ENCODE peak calls at places on chromosomes 5 and 9, in six cellular contexts. One of them, this sample, is unnamed.

GRCh38 chr9:130985606-130986162 is 23.3 kb upstream of the LAMC3 start:
- DNase-seq in upper lobe of left lung: no peak
- DNase-seq in HCT116: no peak
- DNase-seq in transverse colon: no peak
- DNase-seq in vagina: no peak
- DNase-seq in K562: no peak
- DNase-seq in this sample: no peak

GRCh38 chr9:133371261-133371711 is 4.6 kb downstream of the SURF4 start:
- DNase-seq in transverse colon: no peak
- DNase-seq in vagina: no peak
- DNase-seq in upper lobe of left lung: no peak
- DNase-seq in K562: peak
- DNase-seq in HCT116: no peak
- DNase-seq in this sample: no peak

GRCh38 chr9:27865031-27865438 is 291.8 kb upstream of the C9orf72 start:
- DNase-seq in upper lobe of left lung: no peak
- DNase-seq in HCT116: no peak
- DNase-seq in K562: no peak
- DNase-seq in vagina: no peak
- DNase-seq in transverse colon: no peak
- DNase-seq in this sample: no peak

GRCh38 chr5:81638471-81638870 is 112.4 kb downstream of the SSBP2 start:
- DNase-seq in HCT116: no peak
- DNase-seq in upper lobe of left lung: no peak
- DNase-seq in vagina: no peak
- DNase-seq in transverse colon: no peak
- DNase-seq in K562: no peak
- DNase-seq in this sample: no peak

GRCh38 chr5:32157078-32157477 is 17.0 kb downstream of the GOLPH3 start:
- DNase-seq in HCT116: no peak
- DNase-seq in upper lobe of left lung: no peak
- DNase-seq in vagina: no peak
- DNase-seq in transverse colon: no peak
- DNase-seq in K562: no peak
- DNase-seq in this sample: no peak

GRCh38 chr9:100426532-100427365 is at the start of gene MSANTD3:
- DNase-seq in transverse colon: peak
- DNase-seq in upper lobe of left lung: peak
- DNase-seq in HCT116: peak
- DNase-seq in K562: peak
- DNase-seq in vagina: no peak
- DNase-seq in this sample: peak

GRCh38 chr9:95389373-95389772 is 71.9 kb upstream of the FANCC start:
- DNase-seq in vagina: no peak
- DNase-seq in upper lobe of left lung: no peak
- DNase-seq in transverse colon: no peak
- DNase-seq in K562: no peak
- DNase-seq in HCT116: no peak
- DNase-seq in this sample: no peak

GRCh38 chr5:127398508-127398907 is 107.9 kb downstream of the MEGF10 start:
- DNase-seq in vagina: no peak
- DNase-seq in HCT116: no peak
- DNase-seq in K562: no peak
- DNase-seq in transverse colon: no peak
- DNase-seq in upper lobe of left lung: no peak
- DNase-seq in this sample: no peak

GRCh38 chr9:137499416-137499815 is 40.3 kb upstream of the NSMF start:
- DNase-seq in upper lobe of left lung: peak
- DNase-seq in HCT116: no peak
- DNase-seq in transverse colon: no peak
- DNase-seq in K562: no peak
- DNase-seq in vagina: no peak
- DNase-seq in this sample: no peak

GRCh38 chr5:147081256-147081872 is 153.5 kb upstream of the STK32A start:
- DNase-seq in upper lobe of left lung: no peak
- DNase-seq in transverse colon: no peak
- DNase-seq in vagina: no peak
- DNase-seq in HCT116: no peak
- DNase-seq in K562: no peak
- DNase-seq in this sample: no peak

GRCh38 chr5:145787507-145787906 is 47.6 kb downstream of the PRELID2 start:
- DNase-seq in K562: no peak
- DNase-seq in HCT116: no peak
- DNase-seq in transverse colon: no peak
- DNase-seq in upper lobe of left lung: no peak
- DNase-seq in vagina: no peak
- DNase-seq in this sample: no peak

GRCh38 chr9:127779136-127779981 is 893 bp upstream of the SH2D3C start:
- DNase-seq in upper lobe of left lung: no peak
- DNase-seq in K562: no peak
- DNase-seq in transverse colon: peak
- DNase-seq in HCT116: no peak
- DNase-seq in vagina: no peak
- DNase-seq in this sample: no peak

GRCh38 chr9:27333241-27334052 is 36.5 kb upstream of the EQTN start:
- DNase-seq in upper lobe of left lung: no peak
- DNase-seq in HCT116: peak
- DNase-seq in K562: peak
- DNase-seq in vagina: no peak
- DNase-seq in transverse colon: peak
- DNase-seq in this sample: peak

GRCh38 chr5:143106175-143106574 is 297.3 kb downstream of the NR3C1 start:
- DNase-seq in HCT116: no peak
- DNase-seq in K562: no peak
- DNase-seq in upper lobe of left lung: no peak
- DNase-seq in vagina: no peak
- DNase-seq in transverse colon: no peak
- DNase-seq in this sample: no peak

GRCh38 chr5:65796269-65796668 is 74.3 kb downstream of the NLN start:
- DNase-seq in K562: no peak
- DNase-seq in transverse colon: no peak
- DNase-seq in upper lobe of left lung: no peak
- DNase-seq in HCT116: no peak
- DNase-seq in vagina: no peak
- DNase-seq in this sample: no peak

GRCh38 chr5:74367931-74368330 is 272.6 kb downstream of the ENC1 start:
- DNase-seq in upper lobe of left lung: no peak
- DNase-seq in vagina: peak
- DNase-seq in transverse colon: no peak
- DNase-seq in HCT116: no peak
- DNase-seq in K562: no peak
- DNase-seq in this sample: no peak

GRCh38 chr9:76835571-76836283 is 70.2 kb downstream of the PRUNE2 start:
- DNase-seq in transverse colon: no peak
- DNase-seq in HCT116: no peak
- DNase-seq in vagina: no peak
- DNase-seq in upper lobe of left lung: no peak
- DNase-seq in K562: no peak
- DNase-seq in this sample: no peak

GRCh38 chr5:43643750-43644149 is 40.8 kb downstream of the NNT start:
- DNase-seq in vagina: no peak
- DNase-seq in upper lobe of left lung: no peak
- DNase-seq in HCT116: no peak
- DNase-seq in transverse colon: no peak
- DNase-seq in K562: no peak
- DNase-seq in this sample: no peak

GRCh38 chr5:36492998-36493655 is 113.3 kb upstream of the SLC1A3 start:
- DNase-seq in K562: no peak
- DNase-seq in vagina: no peak
- DNase-seq in transverse colon: no peak
- DNase-seq in HCT116: peak
- DNase-seq in upper lobe of left lung: no peak
- DNase-seq in this sample: no peak

GRCh38 chr5:94433393-94434149 is 184.8 kb downstream of the KIAA0825 start:
- DNase-seq in HCT116: peak
- DNase-seq in vagina: no peak
- DNase-seq in upper lobe of left lung: no peak
- DNase-seq in transverse colon: no peak
- DNase-seq in K562: no peak
- DNase-seq in this sample: peak

GRCh38 chr9:93058357-93059096 is at the start of gene SUSD3:
- DNase-seq in HCT116: peak
- DNase-seq in transverse colon: peak
- DNase-seq in K562: peak
- DNase-seq in vagina: no peak
- DNase-seq in upper lobe of left lung: peak
- DNase-seq in this sample: peak

GRCh38 chr5:149818116-149818515 is 88.0 kb downstream of the PPARGC1B start:
- DNase-seq in upper lobe of left lung: no peak
- DNase-seq in K562: no peak
- DNase-seq in transverse colon: no peak
- DNase-seq in vagina: no peak
- DNase-seq in HCT116: no peak
- DNase-seq in this sample: no peak

GRCh38 chr5:149782900-149783586 is 52.9 kb downstream of the PPARGC1B start:
- DNase-seq in vagina: no peak
- DNase-seq in K562: no peak
- DNase-seq in transverse colon: no peak
- DNase-seq in upper lobe of left lung: no peak
- DNase-seq in HCT116: no peak
- DNase-seq in this sample: no peak

GRCh38 chr5:124908603-124909451 is 162.4 kb upstream of the ZNF608 start:
- DNase-seq in upper lobe of left lung: no peak
- DNase-seq in K562: no peak
- DNase-seq in transverse colon: no peak
- DNase-seq in vagina: no peak
- DNase-seq in HCT116: no peak
- DNase-seq in this sample: no peak
- TF ChIP-seq POLR2AphosphoS5 in upper lobe of left lung: no peak
- TF ChIP-seq POLR2AphosphoS5 in K562: no peak
- TF ChIP-seq POLR2AphosphoS5 in transverse colon: peak
- TF ChIP-seq POLR2AphosphoS5 in vagina: no peak
- TF ChIP-seq POLR2AphosphoS5 in HCT116: no peak
- TF ChIP-seq POLR2AphosphoS5 in this sample: no peak

DNA sequence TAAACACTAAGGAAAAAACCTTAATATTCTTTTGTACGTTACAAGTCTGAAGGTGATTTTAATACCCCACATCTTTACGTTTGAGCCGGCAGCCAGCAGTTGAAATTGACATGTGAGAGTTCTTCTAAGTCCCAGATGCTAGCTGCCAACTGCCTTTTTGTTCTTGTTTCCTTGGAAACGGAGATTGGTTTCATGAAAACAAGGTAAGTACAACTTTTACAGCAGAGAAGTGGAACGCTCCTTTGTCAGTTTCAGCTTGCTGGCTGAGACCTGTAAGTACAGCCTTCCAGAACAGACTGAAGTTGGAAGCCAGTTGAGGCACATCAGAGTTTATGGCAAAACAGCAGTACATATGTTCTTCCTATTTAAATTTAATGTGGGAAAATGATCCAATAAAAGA is 1018.4 kb upstream of the ARRDC3 start:
- DNase-seq in HCT116: no peak
- DNase-seq in transverse colon: no peak
- DNase-seq in K562: no peak
- DNase-seq in upper lobe of left lung: no peak
- DNase-seq in vagina: no peak
- DNase-seq in this sample: no peak
- TF ChIP-seq CTCF in HCT116: no peak
- TF ChIP-seq CTCF in transverse colon: no peak
- TF ChIP-seq CTCF in K562: no peak
- TF ChIP-seq CTCF in upper lobe of left lung: no peak
- TF ChIP-seq CTCF in vagina: no peak
- TF ChIP-seq CTCF in this sample: no peak

DNA sequence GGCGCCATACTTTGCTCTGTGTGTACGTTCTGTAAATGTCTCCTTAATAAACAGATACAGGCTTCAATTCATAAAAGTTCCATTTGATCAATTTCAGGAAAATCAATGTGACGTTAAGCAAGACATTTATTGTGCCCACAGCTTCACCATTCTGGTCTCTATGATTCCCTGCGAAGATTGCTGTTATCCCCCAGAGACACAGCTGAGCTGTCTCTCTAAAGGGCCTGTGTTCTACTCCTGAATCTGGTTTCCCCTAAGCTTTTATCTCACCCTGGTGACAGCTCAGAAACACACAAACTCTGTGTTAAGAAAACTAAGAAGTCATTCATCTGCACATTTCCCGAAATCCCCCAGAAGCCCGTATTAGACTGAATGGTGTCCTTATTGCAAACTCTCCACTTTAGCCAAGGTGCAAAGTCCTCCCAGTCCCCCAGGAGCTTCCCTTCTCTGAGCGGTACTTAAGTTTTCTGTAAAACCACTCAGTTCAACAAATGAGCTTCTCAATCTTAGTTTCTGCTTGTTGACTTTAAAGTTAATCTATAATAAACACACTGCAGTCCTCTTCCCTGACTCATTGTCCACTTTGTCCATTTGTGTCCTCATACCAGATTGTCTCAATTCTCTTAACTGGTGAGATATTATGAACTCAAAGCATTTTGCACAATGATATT is 1.4 kb upstream of the C5orf15 start:
- DNase-seq in K562: peak
- DNase-seq in upper lobe of left lung: no peak
- DNase-seq in HCT116: no peak
- DNase-seq in vagina: no peak
- DNase-seq in transverse colon: no peak
- DNase-seq in this sample: no peak
- TF ChIP-seq POLR2A in K562: no peak
- TF ChIP-seq POLR2A in upper lobe of left lung: no peak
- TF ChIP-seq POLR2A in HCT116: no peak
- TF ChIP-seq POLR2A in vagina: no peak
- TF ChIP-seq POLR2A in transverse colon: no peak
- TF ChIP-seq POLR2A in this sample: no peak

GRCh38 chr5:120544043-120544442 is 79.9 kb downstream of the PRR16 start:
- DNase-seq in HCT116: no peak
- DNase-seq in vagina: no peak
- DNase-seq in upper lobe of left lung: no peak
- DNase-seq in K562: no peak
- DNase-seq in transverse colon: no peak
- DNase-seq in this sample: no peak

GRCh38 chr5:120540097-120540496 is 76.0 kb downstream of the PRR16 start:
- DNase-seq in K562: no peak
- DNase-seq in upper lobe of left lung: no peak
- DNase-seq in transverse colon: no peak
- DNase-seq in vagina: no peak
- DNase-seq in HCT116: no peak
- DNase-seq in this sample: no peak

GRCh38 chr5:120545951-120546350 is 81.9 kb downstream of the PRR16 start:
- DNase-seq in upper lobe of left lung: no peak
- DNase-seq in vagina: no peak
- DNase-seq in HCT116: no peak
- DNase-seq in transverse colon: no peak
- DNase-seq in K562: no peak
- DNase-seq in this sample: no peak

GRCh38 chr5:120546922-120547321 is 82.8 kb downstream of the PRR16 start:
- DNase-seq in transverse colon: no peak
- DNase-seq in HCT116: no peak
- DNase-seq in K562: no peak
- DNase-seq in upper lobe of left lung: no peak
- DNase-seq in vagina: no peak
- DNase-seq in this sample: no peak

DNA sequence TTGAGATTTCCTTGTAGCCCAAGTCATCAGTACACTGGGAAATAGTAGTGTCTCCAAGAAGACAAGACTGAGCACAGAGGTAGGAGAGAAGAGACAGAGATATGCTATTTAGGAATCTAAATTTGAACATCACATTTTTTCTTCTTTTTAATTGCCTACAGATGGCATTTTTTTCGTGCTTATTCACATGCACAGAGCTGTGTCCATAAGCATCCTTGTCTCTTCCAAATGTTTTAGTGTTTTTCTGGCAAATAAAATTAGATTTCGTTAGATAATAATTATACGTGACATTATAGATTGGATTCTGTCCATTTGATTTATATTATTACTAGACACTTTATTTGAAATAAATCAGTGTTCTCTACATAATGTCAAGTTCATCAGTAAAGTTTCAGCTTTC is 80.9 kb downstream of the PRR16 start:
- DNase-seq in upper lobe of left lung: no peak
- DNase-seq in transverse colon: no peak
- DNase-seq in K562: no peak
- DNase-seq in HCT116: no peak
- DNase-seq in vagina: no peak
- DNase-seq in this sample: no peak
- TF ChIP-seq POLR2AphosphoS5 in upper lobe of left lung: no peak
- TF ChIP-seq POLR2AphosphoS5 in transverse colon: no peak
- TF ChIP-seq POLR2AphosphoS5 in K562: no peak
- TF ChIP-seq POLR2AphosphoS5 in HCT116: no peak
- TF ChIP-seq POLR2AphosphoS5 in vagina: no peak
- TF ChIP-seq POLR2AphosphoS5 in this sample: no peak